ENCODE peak calls at places on chromosomes 11 and 22, in nine cellular contexts. Y is MV-4-11; O is stimulated activated CD4-positive, alpha-beta T cell treated with anti-CD3 and anti-CD28 coated beads, Interleukin-1b, Interleukin-23, amount 100 ng/mL, for 1 hour; J is activated gamma-delta T cell treated with Interleukin-2 at 50 U/mL for 16 hours; H is activated naive CD8-positive, alpha-beta T cell treated with anti-CD3 and anti-CD28 coated beads, Interleukin-2, amount 50 U/mL, for 16 hours; N is COR-L47; R is GM04503; U is AG04449; Z is HEK293T. K is an unnamed sample.

GRCh38 chr11:68362801-68363379 is 50.5 kb downstream of the LRP5 start:
- DNase-seq in Y (no peak), O (no peak), J (no peak), H (no peak), N (no peak), R (no peak), U (no peak), Z (no peak), K (no peak)

GRCh38 chr11:17561466-17562001 is 14.5 kb downstream of the OTOG start:
- DNase-seq in Y (no peak), O (no peak), J (no peak), H (no peak), N (no peak), R (no peak), U (no peak), Z (no peak), K (no peak)

GRCh38 chr11:19676508-19677379 is 35.9 kb upstream of the NAV2 start:
- DNase-seq in Y (peak), O (no peak), J (no peak), H (no peak), N (no peak), R (no peak), U (no peak), Z (no peak), K (no peak)

GRCh38 chr22:35838849-35839646 is 121.4 kb downstream of the APOL5 start:
- DNase-seq in Y (peak), O (no peak), J (no peak), H (no peak), N (peak), R (peak), U (peak), Z (peak), K (no peak)

GRCh38 chr11:93579187-93579773 is 36.1 kb upstream of the SMCO4 start:
- DNase-seq in Y (no peak), O (no peak), J (no peak), H (no peak), N (no peak), R (no peak), U (no peak), Z (no peak), K (no peak)

GRCh38 chr11:60844045-60844869 is 2.3 kb downstream of the CCDC86 start:
- DNase-seq in Y (no peak), O (no peak), J (no peak), H (no peak), N (no peak), R (no peak), U (no peak), Z (no peak), K (no peak)

GRCh38 chr11:66886671-66887221 is 29.9 kb downstream of the LRFN4 start:
- DNase-seq in Y (no peak), O (no peak), J (no peak), H (no peak), N (no peak), R (no peak), U (no peak), Z (no peak), K (no peak)

GRCh38 chr11:100810146-100810545 is 123.1 kb downstream of the ARHGAP42 start:
- DNase-seq in Y (peak), O (no peak), J (no peak), H (no peak), N (no peak), R (no peak), U (no peak), Z (no peak), K (no peak)

GRCh38 chr22:26548303-26548702 is 36.0 kb upstream of the TFIP11 start:
- DNase-seq in Y (no peak), O (no peak), J (no peak), H (no peak), N (no peak), R (no peak), U (no peak), Z (no peak), K (no peak)

GRCh38 chr11:79794057-79794456 is 353.2 kb upstream of the TENM4 start:
- DNase-seq in Y (no peak), O (no peak), J (no peak), H (no peak), N (no peak), R (no peak), U (no peak), Z (no peak), K (no peak)

GRCh38 chr11:67071420-67072284 is 15.0 kb downstream of the RHOD start:
- DNase-seq in Y (peak), O (peak), J (peak), H (peak), N (peak), R (no peak), U (no peak), Z (peak), K (no peak)

K was measured in COLO829.